ENCODE peak calls at places on chromosomes 1 and 21, in ten cellular contexts. T, W, Z, I, V, F, Q, R, E and J are unnamed samples.

GRCh38 chr21:45378258-45378966 is 26.6 kb upstream of the COL18A1 start:
- DNase-seq in I (no peak), V (no peak), E (peak), R (no peak), Q (peak), Z (peak), W (no peak), F (no peak), T (no peak), J (no peak)

GRCh38 chr1:193542668-193543067 is 356.3 kb upstream of the B3GALT2 start:
- DNase-seq in R (no peak), V (no peak), E (no peak), W (peak), T (no peak), F (no peak), Q (no peak), I (no peak), Z (no peak), J (no peak)

GRCh38 chr21:23578027-23578426 is 2029.3 kb downstream of the MRPL39 start:
- DNase-seq in E (no peak), Q (no peak), I (no peak), V (no peak), R (no peak), W (no peak), F (no peak), T (no peak), Z (no peak), J (no peak)

GRCh38 chr1:78303620-78304019 is 187.2 kb upstream of the PTGFR start:
- DNase-seq in Z (peak), W (no peak), I (peak), F (peak), V (peak), R (peak), T (no peak), E (no peak), Q (no peak), J (no peak)

GRCh38 chr1:218025454-218025853 is 259.6 kb upstream of the RRP15 start:
- DNase-seq in E (no peak), V (no peak), I (no peak), T (no peak), Q (no peak), Z (no peak), R (no peak), W (no peak), F (no peak), J (no peak)

GRCh38 chr1:160580208-160580812 is 1.0 kb upstream of the CD84 start:
- DNase-seq in F (no peak), T (no peak), I (no peak), E (no peak), Q (no peak), V (no peak), W (peak), R (no peak), Z (no peak), J (no peak)

GRCh38 chr1:163472267-163472666 is 150.5 kb downstream of the NUF2 start:
- DNase-seq in Z (no peak), V (no peak), T (no peak), I (no peak), W (no peak), Q (no peak), F (no peak), R (no peak), E (no peak), J (no peak)

GRCh38 chr21:45030637-45031218 is 43.7 kb upstream of the ADARB1 start:
- DNase-seq in Z (no peak), I (peak), Q (no peak), E (no peak), V (no peak), F (no peak), W (no peak), T (no peak), R (no peak), J (no peak)

GRCh38 chr1:200029035-200029623 is 1.6 kb downstream of the NR5A2 start:
- DNase-seq in Q (peak), I (no peak), T (no peak), W (no peak), E (no peak), R (no peak), Z (no peak), V (no peak), F (peak), J (no peak)

GRCh38 chr1:46487818-46488218 is 1.8 kb upstream of the DMBX1 start:
- DNase-seq in Q (no peak), I (no peak), Z (no peak), W (peak), E (no peak), R (no peak), F (no peak), T (no peak), V (no peak), J (no peak)

GRCh38 chr1:162699366-162699765 is 67.1 kb downstream of the DDR2 start:
- DNase-seq in T (no peak), Z (no peak), F (no peak), E (no peak), V (no peak), Q (no peak), W (no peak), R (no peak), I (no peak), J (no peak)

GRCh38 chr21:21163904-21164303 is 165.7 kb downstream of the NCAM2 start:
- DNase-seq in T (no peak), R (peak), W (peak), Q (no peak), I (no peak), E (peak), F (peak), Z (peak), V (no peak), J (peak)

GRCh38 chr1:198328458-198329032 is 171.7 kb downstream of the NEK7 start:
- DNase-seq in R (no peak), F (no peak), V (no peak), Z (no peak), T (no peak), E (no peak), Q (no peak), W (no peak), I (no peak), J (no peak)

GRCh38 chr1:185626344-185626743 is 107.8 kb upstream of the HMCN1 start:
- DNase-seq in F (no peak), Z (no peak), I (no peak), R (no peak), E (no peak), W (no peak), V (no peak), T (no peak), Q (no peak), J (no peak)

GRCh38 chr1:217315346-217315745 is 315.5 kb downstream of the GPATCH2 start:
- DNase-seq in Z (no peak), Q (no peak), I (no peak), T (no peak), F (no peak), V (no peak), E (no peak), W (no peak), R (no peak), J (no peak)

GRCh38 chr1:17027403-17027802 is 15.7 kb upstream of the ATP13A2 start:
- DNase-seq in Q (peak), Z (no peak), W (no peak), F (no peak), E (peak), I (no peak), T (no peak), V (peak), R (peak), J (no peak)

GRCh38 chr1:90198616-90199015 is 203.7 kb downstream of the ZNF326 start:
- DNase-seq in V (no peak), Q (no peak), T (no peak), R (no peak), E (no peak), Z (no peak), I (no peak), W (no peak), F (no peak), J (no peak)

GRCh38 chr1:29793101-29793546 is 556.8 kb downstream of the PTPRU start:
- DNase-seq in F (peak), I (peak), T (peak), R (peak), V (peak), W (peak), Z (peak), E (peak), Q (peak), J (peak)

GRCh38 chr1:100955322-100955721 is 59.4 kb downstream of the SLC30A7 start:
- DNase-seq in V (no peak), I (no peak), F (peak), E (no peak), T (no peak), Z (peak), W (no peak), Q (no peak), R (peak), J (no peak)

GRCh38 chr1:41666991-41667631 is 182.6 kb upstream of the EDN2 start:
- DNase-seq in I (no peak), T (no peak), E (no peak), V (no peak), F (no peak), R (no peak), Q (peak), Z (no peak), W (no peak), J (no peak)

GRCh38 chr1:156963621-156964020 is 43.2 kb downstream of the LRRC71 start:
- DNase-seq in V (peak), W (peak), I (no peak), Z (no peak), R (no peak), F (no peak), E (peak), T (no peak), Q (no peak), J (peak)

GRCh38 chr1:86500731-86501130 is 32.0 kb downstream of the CLCA1 start:
- DNase-seq in W (no peak), T (no peak), I (no peak), E (no peak), F (no peak), Z (no peak), V (no peak), R (no peak), Q (no peak), J (no peak)

GRCh38 chr21:45981154-45981606 is 390 bp upstream of the COL6A1 start:
- DNase-seq in Q (peak), Z (peak), V (peak), F (peak), T (no peak), I (peak), R (peak), E (peak), W (peak), J (peak)

GRCh38 chr21:26388731-26389231 is 184.3 kb downstream of the CYYR1 start:
- DNase-seq in E (no peak), I (no peak), Q (no peak), V (no peak), R (no peak), Z (no peak), F (peak), W (no peak), T (no peak), J (no peak)

GRCh38 chr1:228105269-228105995 is 2.3 kb upstream of the C1orf35 start:
- DNase-seq in Q (peak), W (no peak), R (no peak), Z (no peak), I (no peak), F (no peak), E (no peak), T (no peak), V (no peak), J (no peak)

GRCh38 chr1:47703981-47704596 is 266.2 kb downstream of the FOXD2 start:
- DNase-seq in I (no peak), F (peak), W (no peak), E (no peak), Z (no peak), Q (no peak), R (peak), T (no peak), V (no peak), J (no peak)

GRCh38 chr1:22976461-22977243 is 4.0 kb upstream of the LACTBL1 start:
- DNase-seq in Q (peak), T (no peak), Z (peak), E (peak), I (no peak), V (peak), R (peak), F (peak), W (peak), J (no peak)

GRCh38 chr1:218299416-218299815 is 14.3 kb downstream of the RRP15 start:
- DNase-seq in F (peak), W (no peak), R (peak), Z (peak), Q (no peak), E (no peak), V (no peak), I (no peak), T (no peak), J (no peak)

GRCh38 chr1:201447911-201448871 is 20.8 kb downstream of the PHLDA3 start:
- DNase-seq in E (peak), Z (peak), Q (peak), F (peak), T (no peak), R (no peak), V (peak), W (peak), I (peak), J (peak)

GRCh38 chr1:119724611-119725218 is 13.0 kb downstream of the PHGDH start:
- DNase-seq in R (no peak), V (no peak), Z (no peak), W (no peak), E (no peak), I (no peak), Q (no peak), F (no peak), T (no peak), J (no peak)

GRCh38 chr1:161940866-161941591 is 82.6 kb downstream of the OLFML2B start:
- DNase-seq in V (no peak), Z (no peak), T (no peak), E (no peak), F (no peak), W (no peak), R (no peak), I (no peak), Q (no peak), J (no peak)

GRCh38 chr1:11655263-11656079 is 794 bp downstream of the FBXO44 start:
- DNase-seq in R (no peak), Z (no peak), I (peak), W (no peak), V (no peak), Q (peak), F (no peak), E (no peak), T (no peak), J (no peak)
- TF ChIP-seq CTCF in R (no peak), Z (no peak), I (no peak), W (no peak), V (no peak), Q (no peak), F (no peak), E (no peak), T (no peak), J (no peak)

GRCh38 chr1:145847827-145848226 is 2.4 kb downstream of the NUDT17 start:
- DNase-seq in T (no peak), Q (no peak), I (no peak), F (no peak), V (no peak), W (no peak), E (no peak), Z (no peak), R (no peak), J (no peak)

GRCh38 chr1:145845144-145845513 is 301 bp upstream of the NUDT17 start:
- DNase-seq in I (no peak), R (no peak), F (no peak), E (no peak), V (no peak), Z (no peak), Q (no peak), W (peak), T (no peak), J (no peak)

GRCh38 chr1:145845514-145846161 is at the start of gene NUDT17:
- DNase-seq in I (peak), W (peak), F (peak), E (peak), T (peak), R (no peak), V (peak), Q (peak), Z (peak), J (peak)

GRCh38 chr1:145846191-145846590 is 761 bp downstream of the NUDT17 start:
- DNase-seq in I (no peak), W (peak), Q (peak), F (peak), E (no peak), Z (peak), R (no peak), T (no peak), V (no peak), J (no peak)

DNA sequence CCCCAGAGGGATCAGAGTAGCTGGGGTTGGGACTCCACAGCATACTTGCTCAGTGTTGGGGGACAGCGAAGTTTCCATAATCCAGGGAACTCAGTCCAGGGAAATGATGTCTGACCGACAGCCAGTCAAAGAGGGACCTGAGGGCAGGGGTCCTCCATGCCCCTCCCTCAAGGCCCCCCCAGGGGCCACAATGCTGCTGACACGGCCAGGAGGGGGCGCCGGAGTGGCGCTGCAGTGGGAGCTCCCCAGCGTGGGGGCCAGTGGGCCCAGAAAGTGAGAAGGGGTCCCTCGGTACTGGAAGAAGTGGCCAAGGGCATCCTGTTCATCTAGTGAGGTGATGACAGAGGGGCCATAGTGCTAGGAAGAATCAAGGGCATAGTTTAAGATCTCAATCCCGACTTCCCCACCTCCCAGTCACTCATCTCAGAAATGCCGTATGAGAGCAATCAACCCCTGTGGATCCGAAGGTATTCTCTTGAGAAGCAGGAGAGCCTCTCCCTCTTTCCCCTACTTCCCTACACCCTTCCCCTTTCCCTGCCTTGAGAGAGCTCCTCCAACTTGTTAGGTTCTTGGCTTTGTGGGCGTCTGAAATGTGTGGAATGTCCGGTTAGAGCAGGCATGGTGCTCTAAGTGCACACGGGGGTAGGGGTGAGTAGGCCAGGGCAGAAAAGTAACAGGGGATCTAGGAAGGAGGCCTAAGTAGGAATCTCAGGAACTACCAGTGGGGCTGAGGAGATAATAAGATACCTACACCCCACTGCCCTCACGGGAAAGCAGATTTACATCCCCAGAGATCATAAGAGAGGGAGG is 4.1 kb downstream of the NUDT17 start:
- DNase-seq in T (no peak), W (no peak), Z (no peak), I (no peak), F (no peak), Q (no peak), R (no peak), V (peak), E (no peak), J (no peak)
- TF ChIP-seq CTCF in T (peak), W (no peak), Z (peak), I (no peak), F (no peak), Q (no peak), R (peak), V (no peak), E (no peak), J (no peak)

GRCh38 chr1:55378582-55378981 is 163.4 kb upstream of the USP24 start:
- DNase-seq in Q (peak), V (peak), R (no peak), F (peak), Z (peak), I (no peak), T (no peak), W (peak), E (no peak), J (no peak)
- TF ChIP-seq CTCF in Q (peak), V (peak), R (peak), F (peak), Z (peak), I (peak), T (peak), W (peak), E (peak), J (peak)

GRCh38 chr1:170203693-170204092 is 57.9 kb downstream of the NTMT2 start:
- DNase-seq in W (no peak), E (no peak), Z (no peak), T (no peak), V (no peak), F (no peak), Q (no peak), I (no peak), R (no peak), J (no peak)

GRCh38 chr1:170198584-170198983 is 52.8 kb downstream of the NTMT2 start:
- DNase-seq in Z (no peak), V (no peak), F (no peak), I (no peak), E (no peak), T (no peak), W (no peak), R (no peak), Q (no peak), J (no peak)

GRCh38 chr1:170198090-170198489 is 52.3 kb downstream of the NTMT2 start:
- DNase-seq in Z (no peak), V (no peak), E (no peak), R (no peak), F (no peak), T (no peak), W (no peak), I (no peak), Q (no peak), J (no peak)

GRCh38 chr1:170200161-170200560 is 54.4 kb downstream of the NTMT2 start:
- DNase-seq in W (no peak), F (no peak), Q (no peak), R (no peak), I (no peak), E (no peak), T (no peak), Z (no peak), V (no peak), J (no peak)

DNA sequence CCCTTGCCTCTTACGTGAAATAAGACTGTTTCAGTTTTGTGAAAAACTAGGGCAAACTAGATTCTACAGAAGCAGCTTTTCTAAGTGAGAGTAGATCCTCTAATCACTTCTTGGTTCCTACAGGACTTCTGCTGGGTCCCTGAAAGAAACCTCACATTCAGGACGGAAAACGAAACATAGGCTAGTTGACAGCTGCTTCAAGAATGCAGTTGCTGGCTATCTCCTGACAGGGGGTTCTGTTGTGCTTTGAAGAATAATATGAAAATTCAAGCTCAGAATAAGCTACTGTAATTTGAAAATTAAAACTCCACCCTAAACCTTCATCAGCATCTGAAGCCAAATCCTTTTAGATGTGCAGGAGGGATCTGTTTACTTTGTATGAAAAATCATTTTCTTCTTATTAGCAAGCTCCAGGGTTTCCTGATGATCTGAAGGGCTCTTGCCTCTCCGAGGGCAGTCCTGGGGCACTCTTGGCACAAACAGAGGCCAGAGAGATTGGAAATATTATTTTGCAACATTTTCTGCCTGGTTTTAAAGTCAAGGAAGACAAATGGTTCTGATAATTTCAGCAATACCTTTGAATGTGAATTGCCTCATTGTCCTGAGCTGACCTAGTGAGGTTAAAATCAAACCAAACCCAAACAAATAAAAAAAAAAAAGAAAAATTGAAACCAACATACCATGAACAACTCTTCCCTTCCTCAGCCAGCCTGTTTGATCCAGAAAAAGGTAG is 55.1 kb downstream of the NTMT2 start:
- DNase-seq in E (no peak), F (no peak), V (no peak), W (no peak), I (no peak), Z (no peak), R (no peak), Q (no peak), T (no peak), J (no peak)
- TF ChIP-seq CTCF in E (no peak), F (no peak), V (no peak), W (no peak), I (no peak), Z (no peak), R (peak), Q (no peak), T (no peak), J (no peak)